ENCODE peak calls at places on chromosomes 11 and 22, in nine cellular contexts. I, F, E, A, M, W, Z, X and C are unnamed samples.

GRCh38 chr22:33864723-33865130 is 55.5 kb downstream of the LARGE1 start:
- DNase-seq in X (no peak), Z (no peak), E (peak), F (no peak), A (peak), M (no peak), I (no peak), W (no peak), C (no peak)

GRCh38 chr11:131408011-131408640 is 37.7 kb downstream of the NTM start:
- DNase-seq in A (peak), W (no peak), E (no peak), Z (peak), F (no peak), X (peak), I (no peak), M (peak), C (no peak)

GRCh38 chr11:94131363-94132115 is 2.9 kb downstream of the PANX1 start:
- DNase-seq in Z (no peak), E (peak), X (no peak), W (no peak), M (peak), F (no peak), A (peak), I (no peak), C (peak)

GRCh38 chr11:45964911-45965389 is 42.5 kb downstream of the LARGE2 start:
- DNase-seq in Z (peak), M (peak), F (peak), W (no peak), X (peak), I (peak), E (peak), A (peak), C (peak)

GRCh38 chr22:23874871-23875270 is 17.2 kb downstream of the SLC2A11 start:
- DNase-seq in F (no peak), Z (no peak), W (no peak), X (no peak), M (no peak), E (no peak), I (no peak), A (no peak), C (no peak)

GRCh38 chr11:104803770-104804169 is 94.5 kb downstream of the CASP12 start:
- DNase-seq in A (no peak), X (no peak), Z (no peak), E (no peak), M (no peak), W (no peak), F (no peak), I (no peak), C (no peak)

GRCh38 chr11:22666700-22667439 is 459 bp downstream of the GAS2 start:
- DNase-seq in F (no peak), W (peak), X (peak), A (peak), I (no peak), Z (peak), E (peak), M (peak), C (peak)

GRCh38 chr22:19598054-19598855 is 74.0 kb upstream of the CLDN5 start:
- DNase-seq in M (no peak), A (no peak), W (no peak), I (no peak), Z (no peak), E (no peak), F (no peak), X (no peak), C (no peak)

GRCh38 chr11:45087301-45087700 is 59.1 kb upstream of the PRDM11 start:
- DNase-seq in I (no peak), M (no peak), F (no peak), W (no peak), Z (no peak), A (no peak), E (no peak), X (peak), C (no peak)

GRCh38 chr11:20238712-20239111 is 78.4 kb upstream of the DBX1 start:
- DNase-seq in F (no peak), E (no peak), M (no peak), X (no peak), I (no peak), A (no peak), W (no peak), Z (no peak), C (peak)

GRCh38 chr11:59182457-59183151 is 10.7 kb downstream of the DTX4 start:
- DNase-seq in E (no peak), Z (peak), F (no peak), A (no peak), W (no peak), I (no peak), M (peak), X (no peak), C (no peak)

GRCh38 chr22:36068776-36069344 is 40.2 kb upstream of the RBFOX2 start:
- DNase-seq in X (no peak), Z (no peak), F (no peak), M (no peak), W (no peak), I (no peak), A (no peak), E (no peak), C (no peak)

GRCh38 chr11:46387919-46388618 is 3.5 kb downstream of the CHRM4 start:
- DNase-seq in E (no peak), Z (no peak), F (no peak), I (no peak), A (peak), W (no peak), X (no peak), M (no peak), C (no peak)

GRCh38 chr11:28017816-28018215 is 90.1 kb downstream of the KIF18A start:
- DNase-seq in M (no peak), W (no peak), I (no peak), X (peak), F (no peak), E (no peak), A (peak), Z (no peak), C (no peak)

GRCh38 chr11:29534831-29535230 is 482.0 kb downstream of the KCNA4 start:
- DNase-seq in A (no peak), M (no peak), W (no peak), X (no peak), Z (no peak), F (no peak), I (no peak), E (no peak), C (no peak)

GRCh38 chr11:4926607-4927006 is 2.5 kb upstream of the OR51G1 start:
- DNase-seq in F (no peak), W (no peak), E (no peak), X (peak), I (peak), A (no peak), M (no peak), Z (no peak), C (no peak)

GRCh38 chr11:3014314-3014938 is 22.3 kb upstream of the NAP1L4 start:
- DNase-seq in X (no peak), I (no peak), W (no peak), F (no peak), M (no peak), Z (no peak), E (no peak), A (no peak), C (no peak)

GRCh38 chr11:118175031-118175531 is 1.4 kb downstream of the SCN2B start:
- DNase-seq in I (no peak), Z (no peak), M (no peak), X (no peak), F (no peak), W (no peak), A (peak), E (no peak), C (no peak)

GRCh38 chr22:21020802-21021429 is 6.0 kb downstream of the P2RX6 start:
- DNase-seq in W (peak), I (no peak), Z (no peak), M (peak), E (no peak), A (peak), F (no peak), X (no peak), C (no peak)

GRCh38 chr11:280762-281485 is 2.7 kb downstream of the NLRP6 start:
- DNase-seq in Z (no peak), W (peak), A (no peak), X (no peak), F (peak), I (no peak), E (no peak), M (peak), C (peak)

GRCh38 chr11:27514558-27514957 is 8.0 kb upstream of the LIN7C start:
- DNase-seq in E (peak), M (no peak), A (peak), F (no peak), Z (no peak), X (no peak), W (no peak), I (no peak), C (no peak)

GRCh38 chr11:122731500-122731913 is 76.0 kb downstream of the UBASH3B start:
- DNase-seq in Z (no peak), W (no peak), E (no peak), A (peak), F (no peak), M (no peak), X (peak), I (peak), C (no peak)

GRCh38 chr22:23067691-23068090 is 2.6 kb upstream of the GNAZ start:
- DNase-seq in E (no peak), F (peak), X (no peak), M (peak), A (no peak), W (peak), I (no peak), Z (peak), C (no peak)

GRCh38 chr11:4093519-4094347 is 866 bp upstream of the RRM1 start:
- DNase-seq in M (no peak), I (no peak), Z (no peak), E (no peak), A (no peak), F (no peak), X (no peak), W (no peak), C (no peak)

GRCh38 chr11:134478611-134479010 is 66.6 kb upstream of the B3GAT1 start:
- DNase-seq in E (no peak), M (peak), A (no peak), I (no peak), X (no peak), F (no peak), W (no peak), Z (no peak), C (no peak)

GRCh38 chr11:81987829-81988472 is 745.7 kb downstream of the FAM181B start:
- DNase-seq in I (no peak), E (no peak), Z (no peak), A (peak), M (no peak), F (no peak), X (peak), W (no peak), C (no peak)

GRCh38 chr22:16783930-16784354 is 41.3 kb downstream of the XKR3 start:
- DNase-seq in W (no peak), X (no peak), E (no peak), M (peak), I (no peak), A (no peak), Z (no peak), F (no peak), C (no peak)

GRCh38 chr11:45026835-45027234 is 76.2 kb upstream of the TP53I11 start:
- DNase-seq in F (no peak), Z (no peak), W (no peak), E (no peak), I (no peak), X (no peak), A (no peak), M (peak), C (no peak)

GRCh38 chr11:45859661-45860140 is 12.4 kb downstream of the CRY2 start:
- DNase-seq in M (peak), A (peak), F (peak), Z (peak), E (peak), X (peak), W (peak), I (peak), C (peak)

GRCh38 chr22:22888509-22889353 is 1.1 kb downstream of the IGLL5 start:
- DNase-seq in M (peak), W (no peak), X (no peak), F (no peak), A (no peak), Z (no peak), E (no peak), I (no peak), C (no peak)

DNA sequence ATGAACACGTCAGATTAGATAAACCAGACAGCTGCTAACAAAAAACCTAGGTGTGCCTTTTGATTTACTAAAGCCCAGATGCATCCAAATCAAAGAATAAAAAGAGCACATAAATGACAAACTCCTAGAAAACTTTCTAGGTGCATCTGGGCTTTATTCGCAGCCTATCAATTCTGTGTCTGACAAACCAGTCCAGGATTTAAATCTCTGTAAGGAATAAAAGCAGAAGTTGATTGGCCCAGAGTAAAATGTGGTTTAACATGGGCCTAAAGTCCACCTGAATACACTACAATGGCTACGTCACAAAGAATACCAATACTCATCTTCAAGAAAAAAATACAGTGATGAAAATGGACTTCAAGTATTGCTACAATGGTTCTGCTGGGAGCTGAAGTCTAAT is 66.8 kb downstream of the SOX6 start:
- DNase-seq in F (no peak), X (no peak), E (no peak), Z (no peak), W (no peak), A (no peak), I (no peak), M (no peak), C (no peak)
- H3K27ac ChIP-seq in F (no peak), X (no peak), E (no peak), Z (no peak), W (no peak), A (no peak), I (no peak), M (no peak), C (no peak)

DNA sequence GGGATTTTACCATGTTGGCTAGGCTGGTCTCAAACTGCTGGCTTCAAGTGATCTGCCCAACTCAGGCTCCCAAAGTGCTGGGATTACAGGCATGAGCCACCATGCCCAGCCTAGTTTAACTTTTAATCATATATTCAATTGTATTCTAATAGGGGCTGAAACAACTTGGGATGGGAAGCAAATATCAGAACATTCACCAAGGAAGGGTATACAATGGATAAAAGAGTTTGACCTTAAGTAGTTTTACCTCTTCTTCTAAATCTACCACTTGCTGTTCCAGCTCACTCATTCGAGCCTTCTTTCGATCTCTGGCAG is 1.6 kb downstream of the XBP1 start:
- DNase-seq in Z (no peak), M (no peak), A (no peak), F (no peak), X (peak), E (no peak), W (no peak), I (no peak), C (no peak)
- H3K4me3 ChIP-seq in Z (peak), M (peak), A (peak), F (peak), X (peak), E (peak), W (peak), I (peak), C (peak)

DNA sequence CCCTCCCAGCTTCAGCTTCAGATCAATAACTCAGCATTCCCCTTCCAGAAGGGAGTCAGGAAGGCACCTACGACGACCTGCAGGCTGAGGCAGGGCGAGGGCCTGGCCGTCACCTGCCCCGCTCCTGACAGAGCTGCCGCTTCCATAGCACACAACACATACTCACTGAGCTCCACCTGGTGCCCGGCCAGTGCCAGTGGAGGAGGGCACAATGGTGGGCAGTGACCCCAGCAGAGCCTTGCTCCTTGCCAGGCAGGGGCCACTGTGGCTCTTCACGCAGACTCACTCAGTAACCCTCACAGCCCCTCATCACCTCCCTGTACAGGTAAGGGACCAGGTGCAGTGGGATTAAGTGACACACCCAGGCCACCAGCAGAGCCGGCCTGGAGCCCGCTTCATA is 24.6 kb downstream of the LRFN4 start:
- DNase-seq in A (no peak), E (no peak), M (no peak), F (no peak), X (no peak), Z (no peak), I (no peak), W (peak), C (no peak)
- TF ChIP-seq CTCF in A (no peak), E (no peak), M (no peak), F (no peak), X (no peak), Z (no peak), I (no peak), W (no peak), C (no peak)

GRCh38 chr22:49036513-49036912 is 791.2 kb downstream of the BRD1 start:
- DNase-seq in I (no peak), W (no peak), X (no peak), F (no peak), E (no peak), Z (no peak), M (no peak), A (no peak), C (no peak)
- H3K27ac ChIP-seq in I (no peak), W (no peak), X (no peak), F (no peak), E (no peak), Z (no peak), M (no peak), A (no peak), C (no peak)

DNA sequence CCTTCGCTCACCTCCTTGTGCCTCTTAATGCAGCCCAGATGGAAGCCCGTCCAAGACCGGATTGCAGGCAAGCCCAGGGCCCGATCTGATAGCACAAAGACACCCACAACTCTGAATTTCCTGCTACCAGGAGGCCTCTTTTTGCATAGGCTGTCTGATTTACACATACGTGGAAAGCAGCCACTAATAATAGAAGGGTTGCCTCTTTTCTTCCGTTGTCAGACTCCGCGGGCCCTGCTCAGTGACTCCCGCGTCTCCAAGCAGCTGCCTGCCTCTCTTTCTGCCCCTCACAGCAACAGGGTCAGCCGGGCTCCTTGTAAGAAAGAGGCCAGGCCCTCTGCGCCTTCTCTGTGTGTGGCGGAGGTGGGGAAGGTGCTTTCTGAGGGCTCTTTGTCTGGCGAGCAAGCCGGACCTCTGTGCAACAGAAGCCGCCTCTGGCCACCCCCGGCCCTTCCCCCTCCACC is 26.7 kb downstream of the FLI1 start:
- DNase-seq in E (no peak), Z (peak), A (peak), F (no peak), I (no peak), W (no peak), X (peak), M (peak), C (no peak)
- H3K4me3 ChIP-seq in E (no peak), Z (no peak), A (no peak), F (no peak), I (no peak), W (peak), X (peak), M (no peak), C (no peak)

GRCh38 chr11:66268953-66269906 is 791 bp downstream of the RAB1B start:
- DNase-seq in I (no peak), A (peak), W (peak), F (no peak), E (no peak), M (peak), Z (no peak), X (no peak), C (peak)
- TF ChIP-seq CTCF in I (peak), A (peak), W (peak), F (no peak), E (no peak), M (peak), Z (no peak), X (peak), C (no peak)

GRCh38 chr11:12768731-12769673 is 94.8 kb downstream of the TEAD1 start:
- DNase-seq in W (peak), F (no peak), I (no peak), M (no peak), E (no peak), X (no peak), A (no peak), Z (no peak), C (no peak)
- H3K27ac ChIP-seq in W (peak), F (no peak), I (peak), M (no peak), E (no peak), X (peak), A (no peak), Z (no peak), C (no peak)

GRCh38 chr11:69636870-69637600 is 3.9 kb upstream of the CCND1 start:
- DNase-seq in F (peak), E (no peak), M (peak), A (no peak), I (no peak), W (no peak), Z (no peak), X (no peak), C (no peak)

GRCh38 chr11:69637601-69637955 is 3.4 kb upstream of the CCND1 start:
- DNase-seq in I (no peak), X (no peak), E (no peak), F (peak), W (no peak), M (peak), Z (no peak), A (no peak), C (no peak)

GRCh38 chr11:69638941-69639681 is 1.8 kb upstream of the CCND1 start:
- DNase-seq in X (peak), F (peak), A (peak), W (peak), I (peak), Z (peak), M (peak), E (peak), C (peak)

GRCh38 chr11:69639843-69640242 is 1.1 kb upstream of the CCND1 start:
- DNase-seq in F (no peak), W (no peak), E (no peak), M (no peak), X (no peak), Z (no peak), I (no peak), A (no peak), C (no peak)

GRCh38 chr11:69637956-69638871 is 2.7 kb upstream of the CCND1 start:
- DNase-seq in M (peak), X (peak), E (peak), Z (peak), W (peak), I (no peak), A (peak), F (no peak), C (peak)
- H3K4me3 ChIP-seq in M (peak), X (peak), E (peak), Z (peak), W (peak), I (peak), A (peak), F (peak), C (peak)

DNA sequence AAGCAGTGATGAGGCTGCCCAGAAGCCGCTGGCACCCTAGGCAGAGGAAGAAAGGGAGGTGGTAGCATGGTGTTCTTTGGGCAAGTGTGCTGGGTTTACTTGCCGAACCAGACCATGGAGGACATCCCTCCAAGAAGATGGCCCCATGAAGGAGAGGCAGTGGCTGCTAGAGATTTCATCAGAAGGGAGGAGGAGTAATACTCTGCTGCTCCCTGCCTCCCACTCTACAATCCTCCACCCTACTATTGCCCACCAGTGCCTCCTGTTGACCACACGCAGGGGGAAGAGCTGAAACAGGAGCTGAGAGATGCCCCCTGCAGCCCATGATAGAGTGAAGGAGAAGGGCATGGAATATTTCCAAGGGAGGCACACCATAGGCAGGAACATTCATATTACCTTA is 51.0 kb upstream of the PRSS23 start:
- DNase-seq in M (peak), E (no peak), A (no peak), I (no peak), Z (no peak), X (no peak), W (no peak), F (no peak), C (no peak)
- TF ChIP-seq CTCF in M (peak), E (no peak), A (peak), I (peak), Z (no peak), X (peak), W (no peak), F (no peak), C (no peak)